ENCODE peak calls at places on chromosomes 3 and 15, in eight cellular contexts. Y is left ventricle myocardium inferior, X is T-helper 17 cell, D is upper lobe of right lung, S is adipocyte, J is ovary, O is HepG2, N is stomach. C is an unnamed sample. For H3K9me3, the result is how much of the 10 kb centered on the place peaks cover.

GRCh38 chr3:182521339-182521738 is 272.0 kb upstream of the ATP11B start:
- DNase-seq in X (no peak), Y (no peak), N (no peak), O (no peak), D (no peak), J (no peak), S (no peak), C (no peak)

GRCh38 chr3:127889976-127890650 is 24.9 kb upstream of the KBTBD12 start:
- DNase-seq in Y (no peak), D (no peak), S (no peak), X (no peak), N (no peak), O (no peak), J (no peak), C (no peak)

GRCh38 chr3:164458986-164459385 is 619.3 kb downstream of the SI start:
- DNase-seq in D (no peak), Y (no peak), J (no peak), S (peak), N (no peak), O (no peak), X (no peak), C (no peak)

GRCh38 chr15:48367483-48367882 is 36.3 kb downstream of the DUT start:
- DNase-seq in Y (no peak), S (no peak), O (no peak), D (no peak), J (no peak), X (no peak), N (no peak), C (no peak)

GRCh38 chr15:55937040-55937439 is 56.4 kb downstream of the NEDD4 start:
- DNase-seq in D (no peak), J (no peak), X (no peak), N (no peak), Y (no peak), O (no peak), S (peak), C (no peak)

GRCh38 chr15:38996111-38996541 is 431.5 kb upstream of the RASGRP1 start:
- DNase-seq in X (no peak), O (no peak), D (no peak), N (no peak), Y (no peak), S (peak), J (no peak), C (no peak)

GRCh38 chr15:94021621-94022320 is 209.6 kb upstream of the MCTP2 start:
- DNase-seq in X (no peak), D (no peak), Y (no peak), N (no peak), O (no peak), S (no peak), J (no peak), C (no peak)

GRCh38 chr3:9175421-9175820 is 74.0 kb downstream of the SRGAP3 start:
- DNase-seq in D (no peak), S (peak), N (peak), J (no peak), O (no peak), Y (no peak), X (no peak), C (no peak)

GRCh38 chr3:61861410-61861809 is 300.0 kb downstream of the PTPRG start:
- DNase-seq in S (no peak), N (no peak), Y (no peak), J (no peak), D (no peak), X (no peak), O (no peak), C (no peak)

GRCh38 chr3:96259299-96259698 is 555.1 kb upstream of the EPHA6 start:
- DNase-seq in X (no peak), S (no peak), D (no peak), O (no peak), J (no peak), N (no peak), Y (no peak), C (no peak)

GRCh38 chr3:188510366-188510765 is 356.4 kb downstream of the LPP start:
- DNase-seq in N (no peak), X (no peak), J (no peak), Y (no peak), S (peak), D (no peak), O (no peak), C (no peak)

GRCh38 chr15:78340243-78341056 is at the start of gene CRABP1:
- DNase-seq in Y (no peak), N (no peak), O (no peak), S (peak), J (no peak), X (no peak), D (no peak), C (no peak)

GRCh38 chr15:33915571-33916407 is 52.5 kb upstream of the CHRM5 start:
- DNase-seq in O (peak), N (no peak), D (no peak), Y (no peak), X (no peak), J (peak), S (no peak), C (no peak)

GRCh38 chr3:132016061-132017041 is 18.5 kb downstream of the CPNE4 start:
- DNase-seq in N (no peak), J (no peak), X (no peak), Y (no peak), D (no peak), O (no peak), S (no peak), C (no peak)

GRCh38 chr15:37921527-37922385 is 12.7 kb upstream of the TMCO5A start:
- DNase-seq in Y (no peak), D (no peak), J (no peak), S (no peak), X (no peak), N (peak), O (no peak), C (no peak)

GRCh38 chr15:75455424-75455981 is 4.0 kb upstream of the SIN3A start:
- DNase-seq in S (peak), J (peak), Y (peak), D (peak), X (peak), O (peak), N (peak), C (peak)

GRCh38 chr15:25250011-25250596 is 188.7 kb downstream of the UBE3A start:
- DNase-seq in J (peak), S (no peak), N (peak), D (no peak), O (no peak), X (no peak), Y (peak), C (peak)
- H3K9me3 ChIP-seq in J (under half), S (under half), N (half or more), D (under half), O (half or more), X (under half), Y (half or more), C (under half)

DNA sequence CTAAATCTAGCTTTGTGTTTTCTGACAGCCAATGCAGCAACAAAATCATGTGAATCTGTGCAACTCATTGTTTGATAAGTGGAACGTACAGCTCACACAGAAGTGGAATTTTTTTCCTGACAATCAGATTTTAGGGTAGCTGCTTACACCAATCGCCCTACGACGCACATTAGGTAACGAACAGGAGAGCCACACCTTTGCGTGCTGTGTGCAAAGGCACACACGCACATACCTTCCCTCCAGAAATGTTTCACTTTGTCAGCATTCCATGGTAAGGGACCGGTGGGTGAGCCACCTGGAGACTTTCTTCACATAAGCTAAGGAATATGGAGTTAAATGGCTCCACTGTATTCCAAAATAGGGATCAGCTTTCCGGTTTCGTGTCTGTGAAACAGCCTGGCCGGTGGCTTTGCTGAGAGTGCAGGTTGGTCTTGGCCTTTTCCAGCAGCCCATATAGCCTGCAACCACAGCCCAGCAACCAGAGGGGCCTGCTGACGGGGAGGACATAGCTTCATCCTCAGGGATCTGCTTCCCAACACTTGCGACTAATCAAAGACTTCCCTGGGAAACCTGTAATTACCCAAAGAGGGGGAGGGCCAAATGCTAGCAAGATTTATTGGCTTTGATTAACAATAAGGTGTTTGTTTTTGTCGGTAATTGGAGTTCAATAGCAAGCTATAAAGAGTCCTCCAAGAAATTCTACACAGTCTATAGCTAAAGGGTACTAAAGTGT is 145.3 kb downstream of the ADAMTS17 start:
- DNase-seq in N (no peak), O (no peak), D (no peak), Y (no peak), J (no peak), S (no peak), X (no peak), C (no peak)
- H3K9me3 ChIP-seq in N (under half), O (under half), D (under half), Y (under half), J (under half), S (under half), X (under half), C (under half)

GRCh38 chr15:25057574-25057973 is 102.8 kb downstream of the SNRPN start:
- DNase-seq in N (peak), J (no peak), D (no peak), X (no peak), O (no peak), S (no peak), Y (no peak), C (no peak)

GRCh38 chr15:25056484-25057429 is 102.0 kb downstream of the SNRPN start:
- DNase-seq in X (no peak), D (peak), N (peak), S (no peak), Y (no peak), J (no peak), O (no peak), C (no peak)

GRCh38 chr15:25060472-25060803 is 105.7 kb downstream of the SNRPN start:
- DNase-seq in J (no peak), X (no peak), Y (no peak), D (peak), N (peak), S (no peak), O (no peak), C (no peak)

GRCh38 chr15:25059698-25060471 is 105.1 kb downstream of the SNRPN start:
- DNase-seq in S (no peak), O (no peak), N (no peak), X (no peak), Y (no peak), D (peak), J (no peak), C (no peak)

DNA sequence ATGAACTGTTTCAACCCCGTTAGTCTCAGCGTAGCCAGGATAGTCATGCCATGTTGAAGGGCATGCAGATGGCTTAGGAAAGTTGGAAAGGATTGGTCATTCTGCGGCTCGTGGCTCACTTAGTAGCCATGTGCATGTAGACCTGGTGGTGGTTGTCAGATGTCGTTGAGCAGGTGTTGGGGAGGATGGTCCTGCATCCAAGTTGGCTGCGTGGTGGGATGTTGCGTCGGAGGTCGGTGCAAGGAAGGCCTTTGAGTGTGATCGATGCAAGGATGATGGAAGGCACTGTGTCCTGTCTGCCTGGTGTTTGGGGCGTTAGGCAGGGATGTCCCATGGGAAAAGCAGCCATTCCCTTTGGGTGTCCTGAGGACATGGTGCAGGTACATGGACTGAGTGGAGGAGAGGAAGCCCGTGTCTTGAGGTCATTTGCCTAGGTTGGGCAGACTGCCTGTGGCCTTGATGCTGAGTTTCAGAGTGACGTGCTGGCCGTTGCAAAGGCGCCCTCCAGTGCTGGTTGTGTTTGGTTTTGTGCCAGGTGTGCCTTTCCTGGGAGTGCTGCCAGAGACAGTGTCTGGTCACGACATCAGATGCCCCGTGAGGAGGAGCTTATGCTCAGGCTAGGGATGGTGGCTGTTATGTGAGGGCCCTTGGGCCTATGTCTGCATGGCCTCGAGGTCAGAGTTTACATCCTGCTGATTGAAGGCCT is 103.4 kb downstream of the SNRPN start:
- DNase-seq in Y (no peak), O (no peak), D (peak), N (peak), S (no peak), X (no peak), J (no peak), C (no peak)
- H3K9me3 ChIP-seq in Y (half or more), O (half or more), D (half or more), N (half or more), S (half or more), X (half or more), J (half or more), C (half or more)

GRCh38 chr15:98815207-98815606 is 166.9 kb downstream of the IGF1R start:
- DNase-seq in O (peak), J (no peak), S (no peak), X (no peak), D (no peak), N (no peak), Y (no peak), C (no peak)
- H3K9me3 ChIP-seq in O (under half), J (under half), S (under half), X (under half), D (under half), N (under half), Y (under half), C (under half)

DNA sequence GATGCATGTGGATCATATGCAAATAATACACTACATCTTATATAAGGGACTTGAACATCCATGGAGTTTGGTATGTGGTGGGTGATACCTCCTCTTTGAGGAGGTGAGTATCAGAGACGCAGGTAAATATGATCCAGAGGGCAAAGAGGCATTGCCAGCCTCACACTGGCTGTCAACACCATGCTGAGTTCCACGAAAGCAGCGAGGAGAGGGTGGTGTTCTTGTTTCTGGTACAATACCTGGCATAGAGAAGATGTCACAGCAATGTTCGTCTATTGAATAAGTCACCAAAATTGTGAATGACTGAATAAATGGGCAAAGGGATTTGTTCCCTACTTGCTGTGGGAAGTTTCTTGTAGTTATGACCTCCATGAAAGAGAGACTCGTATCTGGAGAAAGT is 182.2 kb downstream of the SNRPN start:
- DNase-seq in S (no peak), N (no peak), Y (no peak), X (no peak), D (no peak), J (no peak), O (no peak), C (no peak)
- H3K9me3 ChIP-seq in S (under half), N (half or more), Y (half or more), X (under half), D (under half), J (under half), O (half or more), C (under half)

C was measured in right cardiac atrium.